ENCODE peak calls at places on chromosome 20, in four cellular contexts. One of them, this sample, is unnamed.

GRCh38 chr20:36384022-36384619 is 78.0 kb downstream of the DLGAP4 start:
- DNase-seq in K562: peak
- DNase-seq in WTC11: peak
- DNase-seq in SK-N-SH: no peak
- DNase-seq in this sample: peak

GRCh38 chr20:37570419-37570818 is 42.7 kb upstream of the BLCAP start:
- DNase-seq in K562: no peak
- DNase-seq in WTC11: no peak
- DNase-seq in SK-N-SH: no peak
- DNase-seq in this sample: no peak

GRCh38 chr20:59625214-59625922 is 21.0 kb downstream of the PHACTR3 start:
- DNase-seq in K562: no peak
- DNase-seq in WTC11: no peak
- DNase-seq in SK-N-SH: no peak
- DNase-seq in this sample: no peak

GRCh38 chr20:45052698-45053440 is 48.1 kb downstream of the KCNS1 start:
- DNase-seq in K562: no peak
- DNase-seq in WTC11: no peak
- DNase-seq in SK-N-SH: no peak
- DNase-seq in this sample: no peak

GRCh38 chr20:25058051-25058796 is at the start of gene ACSS1:
- DNase-seq in K562: no peak
- DNase-seq in WTC11: peak
- DNase-seq in SK-N-SH: peak
- DNase-seq in this sample: no peak

GRCh38 chr20:39452583-39453193 is 490.5 kb downstream of the DHX35 start:
- DNase-seq in K562: no peak
- DNase-seq in WTC11: no peak
- DNase-seq in SK-N-SH: no peak
- DNase-seq in this sample: no peak

GRCh38 chr20:49115565-49115964 is 69.5 kb downstream of the CSE1L start:
- DNase-seq in K562: no peak
- DNase-seq in WTC11: no peak
- DNase-seq in SK-N-SH: no peak
- DNase-seq in this sample: no peak

GRCh38 chr20:733806-734205 is 34.5 kb downstream of the SLC52A3 start:
- DNase-seq in K562: no peak
- DNase-seq in WTC11: no peak
- DNase-seq in SK-N-SH: peak
- DNase-seq in this sample: no peak

GRCh38 chr20:48823960-48824497 is 3.8 kb downstream of the PREX1 start:
- DNase-seq in K562: no peak
- DNase-seq in WTC11: no peak
- DNase-seq in SK-N-SH: no peak
- DNase-seq in this sample: no peak

GRCh38 chr20:37245671-37246237 is 15.9 kb downstream of the GHRH start:
- DNase-seq in K562: no peak
- DNase-seq in WTC11: peak
- DNase-seq in SK-N-SH: no peak
- DNase-seq in this sample: no peak

GRCh38 chr20:43191946-43192847 is 2.5 kb upstream of the PTPRT start:
- DNase-seq in K562: peak
- DNase-seq in WTC11: peak
- DNase-seq in SK-N-SH: peak
- DNase-seq in this sample: peak

GRCh38 chr20:44409132-44409600 is 53.7 kb downstream of the HNF4A start:
- DNase-seq in K562: no peak
- DNase-seq in WTC11: no peak
- DNase-seq in SK-N-SH: no peak
- DNase-seq in this sample: no peak

GRCh38 chr20:31841928-31842327 is 3.5 kb downstream of the FOXS1 start:
- DNase-seq in K562: peak
- DNase-seq in WTC11: no peak
- DNase-seq in SK-N-SH: no peak
- DNase-seq in this sample: peak

GRCh38 chr20:50221501-50222323 is 31.1 kb downstream of the CEBPB start:
- DNase-seq in K562: no peak
- DNase-seq in WTC11: no peak
- DNase-seq in SK-N-SH: no peak
- DNase-seq in this sample: no peak

GRCh38 chr20:58389324-58389967 is 417 bp downstream of the VAPB start:
- DNase-seq in K562: peak
- DNase-seq in WTC11: peak
- DNase-seq in SK-N-SH: peak
- DNase-seq in this sample: peak

GRCh38 chr20:288956-289692 is 1.4 kb downstream of the C20orf96 start:
- DNase-seq in K562: no peak
- DNase-seq in WTC11: no peak
- DNase-seq in SK-N-SH: no peak
- DNase-seq in this sample: no peak

GRCh38 chr20:17966432-17967312 is 1.9 kb downstream of the SNX5 start:
- DNase-seq in K562: peak
- DNase-seq in WTC11: no peak
- DNase-seq in SK-N-SH: peak
- DNase-seq in this sample: peak

GRCh38 chr20:62745279-62745958 is 36.8 kb downstream of the NTSR1 start:
- DNase-seq in K562: no peak
- DNase-seq in WTC11: peak
- DNase-seq in SK-N-SH: no peak
- DNase-seq in this sample: no peak

GRCh38 chr20:47379433-47380150 is 23.1 kb upstream of the ZMYND8 start:
- DNase-seq in K562: peak
- DNase-seq in WTC11: no peak
- DNase-seq in SK-N-SH: no peak
- DNase-seq in this sample: no peak

GRCh38 chr20:11193241-11193640 is 519.4 kb upstream of the JAG1 start:
- DNase-seq in K562: no peak
- DNase-seq in WTC11: no peak
- DNase-seq in SK-N-SH: no peak
- DNase-seq in this sample: no peak
- TF ChIP-seq FOXJ3 in K562: no peak
- TF ChIP-seq FOXJ3 in WTC11: no peak
- TF ChIP-seq FOXJ3 in SK-N-SH: no peak
- TF ChIP-seq FOXJ3 in this sample: no peak

DNA sequence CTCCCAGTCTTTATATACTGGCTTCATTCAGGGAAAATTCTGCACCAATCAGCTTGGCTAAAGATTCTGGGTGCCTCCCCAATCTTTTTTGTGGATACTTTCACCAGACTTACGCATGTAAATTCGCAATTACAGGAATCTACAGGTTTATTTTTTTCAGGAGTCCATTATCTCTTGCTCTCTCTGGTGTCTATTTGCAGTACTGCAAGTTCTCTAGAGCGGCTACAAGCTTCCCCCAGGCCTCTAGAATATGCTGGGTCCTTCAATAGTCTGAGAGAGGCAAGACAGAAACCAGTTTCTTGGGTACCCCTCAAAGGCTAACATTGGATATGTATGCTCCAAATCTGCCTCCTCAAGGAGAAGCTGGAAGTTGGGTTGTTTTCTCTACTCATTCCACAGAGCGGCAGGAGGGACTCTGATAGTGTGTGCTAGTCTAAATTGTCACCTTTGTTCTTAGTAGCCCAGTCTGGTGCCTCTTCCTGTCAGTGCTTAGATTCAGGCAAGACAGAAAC is 58.5 kb downstream of the SUN5 start:
- DNase-seq in K562: peak
- DNase-seq in WTC11: no peak
- DNase-seq in SK-N-SH: peak
- DNase-seq in this sample: peak
- TF ChIP-seq FOXJ3 in K562: no peak
- TF ChIP-seq FOXJ3 in WTC11: no peak
- TF ChIP-seq FOXJ3 in SK-N-SH: no peak
- TF ChIP-seq FOXJ3 in this sample: no peak

GRCh38 chr20:34337982-34338756 is 24.9 kb upstream of the ITCH start:
- DNase-seq in K562: peak
- DNase-seq in WTC11: no peak
- DNase-seq in SK-N-SH: no peak
- DNase-seq in this sample: no peak
- TF ChIP-seq FOXJ3 in K562: no peak
- TF ChIP-seq FOXJ3 in WTC11: no peak
- TF ChIP-seq FOXJ3 in SK-N-SH: no peak
- TF ChIP-seq FOXJ3 in this sample: no peak

GRCh38 chr20:51760905-51761544 is 7.2 kb downstream of the ATP9A start:
- DNase-seq in K562: no peak
- DNase-seq in WTC11: no peak
- DNase-seq in SK-N-SH: no peak
- DNase-seq in this sample: peak
- TF ChIP-seq FOXJ3 in K562: no peak
- TF ChIP-seq FOXJ3 in WTC11: no peak
- TF ChIP-seq FOXJ3 in SK-N-SH: no peak
- TF ChIP-seq FOXJ3 in this sample: peak

This sample was measured in HepG2.